ENCODE peak calls at places on chromosomes 1 and 21, in nine cellular contexts. One of them, this sample, is unnamed.

GRCh38 chr1:213127074-213127473 is 76.0 kb downstream of the RPS6KC1 start:
- DNase-seq in Panc1: no peak
- DNase-seq in right lobe of liver: no peak
- DNase-seq in transverse colon: no peak
- DNase-seq in neuronal stem cell: no peak
- DNase-seq in heart right ventricle: no peak
- DNase-seq in body of pancreas: no peak
- DNase-seq in left lung: no peak
- DNase-seq in endodermal cell: no peak
- DNase-seq in this sample: no peak

GRCh38 chr1:173410133-173410793 is 66.9 kb upstream of the PRDX6 start:
- DNase-seq in transverse colon: no peak
- DNase-seq in heart right ventricle: no peak
- DNase-seq in Panc1: no peak
- DNase-seq in endodermal cell: no peak
- DNase-seq in neuronal stem cell: no peak
- DNase-seq in body of pancreas: no peak
- DNase-seq in left lung: no peak
- DNase-seq in right lobe of liver: no peak
- DNase-seq in this sample: no peak

GRCh38 chr1:237029240-237029639 is 12.7 kb upstream of the RYR2 start:
- DNase-seq in endodermal cell: no peak
- DNase-seq in transverse colon: no peak
- DNase-seq in right lobe of liver: no peak
- DNase-seq in neuronal stem cell: no peak
- DNase-seq in body of pancreas: no peak
- DNase-seq in Panc1: no peak
- DNase-seq in left lung: no peak
- DNase-seq in heart right ventricle: no peak
- DNase-seq in this sample: no peak

GRCh38 chr21:17795084-17796036 is 23.8 kb downstream of the C21orf91 start:
- DNase-seq in right lobe of liver: no peak
- DNase-seq in Panc1: no peak
- DNase-seq in endodermal cell: no peak
- DNase-seq in left lung: no peak
- DNase-seq in transverse colon: no peak
- DNase-seq in neuronal stem cell: no peak
- DNase-seq in body of pancreas: no peak
- DNase-seq in heart right ventricle: no peak
- DNase-seq in this sample: no peak

GRCh38 chr21:14595449-14595848 is 49.3 kb upstream of the SAMSN1 start:
- DNase-seq in endodermal cell: no peak
- DNase-seq in right lobe of liver: no peak
- DNase-seq in heart right ventricle: no peak
- DNase-seq in left lung: no peak
- DNase-seq in Panc1: no peak
- DNase-seq in body of pancreas: no peak
- DNase-seq in neuronal stem cell: no peak
- DNase-seq in transverse colon: no peak
- DNase-seq in this sample: no peak

GRCh38 chr1:163035791-163036249 is 33.3 kb upstream of the RGS4 start:
- DNase-seq in left lung: no peak
- DNase-seq in transverse colon: no peak
- DNase-seq in endodermal cell: no peak
- DNase-seq in neuronal stem cell: no peak
- DNase-seq in heart right ventricle: no peak
- DNase-seq in right lobe of liver: no peak
- DNase-seq in Panc1: no peak
- DNase-seq in body of pancreas: no peak
- DNase-seq in this sample: peak; percentile 85

GRCh38 chr1:161158316-161159016 is 834 bp upstream of the USP21 start:
- DNase-seq in transverse colon: no peak
- DNase-seq in heart right ventricle: no peak
- DNase-seq in body of pancreas: no peak
- DNase-seq in right lobe of liver: no peak
- DNase-seq in endodermal cell: no peak
- DNase-seq in left lung: no peak
- DNase-seq in Panc1: no peak
- DNase-seq in neuronal stem cell: no peak
- DNase-seq in this sample: no peak

GRCh38 chr1:185441608-185442007 is 124.6 kb upstream of the IVNS1ABP start:
- DNase-seq in transverse colon: no peak
- DNase-seq in right lobe of liver: no peak
- DNase-seq in neuronal stem cell: no peak
- DNase-seq in left lung: no peak
- DNase-seq in heart right ventricle: no peak
- DNase-seq in Panc1: no peak
- DNase-seq in endodermal cell: no peak
- DNase-seq in body of pancreas: peak; percentile 64
- DNase-seq in this sample: no peak

GRCh38 chr1:59142663-59143487 is 154.0 kb upstream of the FGGY start:
- DNase-seq in Panc1: peak; percentile 78
- DNase-seq in heart right ventricle: no peak
- DNase-seq in right lobe of liver: no peak
- DNase-seq in neuronal stem cell: no peak
- DNase-seq in left lung: no peak
- DNase-seq in endodermal cell: peak; percentile 54
- DNase-seq in body of pancreas: peak; percentile 56
- DNase-seq in transverse colon: no peak
- DNase-seq in this sample: peak; percentile 79

GRCh38 chr1:237634922-237635321 is 255.8 kb downstream of the ZP4 start:
- DNase-seq in endodermal cell: no peak
- DNase-seq in left lung: no peak
- DNase-seq in Panc1: no peak
- DNase-seq in heart right ventricle: no peak
- DNase-seq in neuronal stem cell: no peak
- DNase-seq in body of pancreas: no peak
- DNase-seq in right lobe of liver: no peak
- DNase-seq in transverse colon: no peak
- DNase-seq in this sample: no peak

GRCh38 chr1:160522622-160523345 is at the start of gene SLAMF6:
- DNase-seq in Panc1: no peak
- DNase-seq in heart right ventricle: no peak
- DNase-seq in neuronal stem cell: no peak
- DNase-seq in body of pancreas: no peak
- DNase-seq in transverse colon: peak; percentile 27
- DNase-seq in right lobe of liver: no peak
- DNase-seq in left lung: no peak
- DNase-seq in endodermal cell: no peak
- DNase-seq in this sample: no peak

GRCh38 chr1:184388671-184389292 is 2.0 kb downstream of the C1orf21 start:
- DNase-seq in body of pancreas: no peak
- DNase-seq in neuronal stem cell: no peak
- DNase-seq in transverse colon: no peak
- DNase-seq in Panc1: no peak
- DNase-seq in right lobe of liver: no peak
- DNase-seq in heart right ventricle: peak; percentile 19
- DNase-seq in endodermal cell: no peak
- DNase-seq in left lung: no peak
- DNase-seq in this sample: no peak

GRCh38 chr1:108478429-108479015 is 28.4 kb downstream of the NBPF6 start:
- DNase-seq in transverse colon: no peak
- DNase-seq in Panc1: no peak
- DNase-seq in heart right ventricle: no peak
- DNase-seq in endodermal cell: no peak
- DNase-seq in body of pancreas: no peak
- DNase-seq in left lung: no peak
- DNase-seq in right lobe of liver: no peak
- DNase-seq in neuronal stem cell: no peak
- DNase-seq in this sample: no peak

GRCh38 chr1:226308166-226308722 is 720 bp downstream of the LIN9 start:
- DNase-seq in body of pancreas: peak; percentile 3
- DNase-seq in heart right ventricle: peak; percentile 44
- DNase-seq in transverse colon: peak; percentile 44
- DNase-seq in neuronal stem cell: no peak
- DNase-seq in endodermal cell: no peak
- DNase-seq in left lung: no peak
- DNase-seq in right lobe of liver: peak; percentile 58
- DNase-seq in Panc1: no peak
- DNase-seq in this sample: no peak

GRCh38 chr21:39712976-39713375 is 32.0 kb upstream of the IGSF5 start:
- DNase-seq in left lung: no peak
- DNase-seq in transverse colon: peak; percentile 29
- DNase-seq in neuronal stem cell: no peak
- DNase-seq in right lobe of liver: no peak
- DNase-seq in endodermal cell: peak; percentile 74
- DNase-seq in Panc1: no peak
- DNase-seq in body of pancreas: no peak
- DNase-seq in heart right ventricle: no peak
- DNase-seq in this sample: no peak

GRCh38 chr1:222087207-222087920 is 345.5 kb upstream of the DUSP10 start:
- DNase-seq in right lobe of liver: no peak
- DNase-seq in neuronal stem cell: no peak
- DNase-seq in transverse colon: no peak
- DNase-seq in Panc1: no peak
- DNase-seq in body of pancreas: no peak
- DNase-seq in heart right ventricle: no peak
- DNase-seq in left lung: no peak
- DNase-seq in endodermal cell: no peak
- DNase-seq in this sample: no peak

GRCh38 chr21:42757422-42757821 is 104.0 kb downstream of the PDE9A start:
- DNase-seq in right lobe of liver: no peak
- DNase-seq in transverse colon: no peak
- DNase-seq in Panc1: no peak
- DNase-seq in body of pancreas: no peak
- DNase-seq in endodermal cell: no peak
- DNase-seq in left lung: peak; percentile 43
- DNase-seq in heart right ventricle: no peak
- DNase-seq in neuronal stem cell: no peak
- DNase-seq in this sample: no peak

GRCh38 chr1:26471201-26471497 is 1.1 kb upstream of the HMGN2 start:
- DNase-seq in right lobe of liver: no peak
- DNase-seq in Panc1: no peak
- DNase-seq in transverse colon: no peak
- DNase-seq in neuronal stem cell: no peak
- DNase-seq in heart right ventricle: no peak
- DNase-seq in body of pancreas: no peak
- DNase-seq in left lung: no peak
- DNase-seq in endodermal cell: no peak
- DNase-seq in this sample: no peak
- H3K4me3 ChIP-seq in right lobe of liver: peak overlapping the region; percentile 87
- H3K4me3 ChIP-seq in Panc1: peak overlapping the region; percentile 83
- H3K4me3 ChIP-seq in transverse colon: no peak overlapping the region
- H3K4me3 ChIP-seq in neuronal stem cell: peak overlapping the region; percentile 63
- H3K4me3 ChIP-seq in heart right ventricle: peak overlapping the region; percentile 99
- H3K4me3 ChIP-seq in body of pancreas: peak overlapping the region; percentile 83
- H3K4me3 ChIP-seq in left lung: peak overlapping the region; percentile 98
- H3K4me3 ChIP-seq in endodermal cell: peak overlapping the region; percentile 85
- H3K4me3 ChIP-seq in this sample: no peak overlapping the region

DNA sequence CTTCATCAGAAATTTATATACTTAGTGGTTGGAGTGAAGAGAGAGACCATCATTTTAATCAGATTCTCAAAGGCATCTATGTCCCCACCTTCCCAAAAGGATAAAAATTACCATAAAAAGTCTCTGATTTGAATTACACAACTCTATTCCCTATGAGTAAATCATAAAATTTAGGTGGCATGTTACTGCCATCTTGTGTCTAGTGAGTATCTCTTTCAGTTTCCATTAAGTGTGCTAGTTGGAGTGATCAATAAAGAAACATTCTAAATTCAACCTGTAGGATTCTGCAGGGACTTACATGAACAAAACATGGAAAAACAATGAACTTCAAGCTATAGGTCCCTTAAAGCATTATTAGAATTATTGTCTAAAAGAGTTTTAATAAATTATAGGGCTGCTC is 655.4 kb downstream of the LTN1 start:
- DNase-seq in right lobe of liver: no peak
- DNase-seq in Panc1: no peak
- DNase-seq in neuronal stem cell: no peak
- DNase-seq in endodermal cell: no peak
- DNase-seq in body of pancreas: no peak
- DNase-seq in left lung: no peak
- DNase-seq in heart right ventricle: no peak
- DNase-seq in transverse colon: no peak
- DNase-seq in this sample: no peak
- H3K27ac ChIP-seq in right lobe of liver: peak overlapping the region; percentile 24
- H3K27ac ChIP-seq in Panc1: no peak overlapping the region
- H3K27ac ChIP-seq in neuronal stem cell: no peak overlapping the region
- H3K27ac ChIP-seq in endodermal cell: no peak overlapping the region
- H3K27ac ChIP-seq in body of pancreas: no peak overlapping the region
- H3K27ac ChIP-seq in left lung: no peak overlapping the region
- H3K27ac ChIP-seq in heart right ventricle: no peak overlapping the region
- H3K27ac ChIP-seq in transverse colon: no peak overlapping the region
- H3K27ac ChIP-seq in this sample: no peak overlapping the region

DNA sequence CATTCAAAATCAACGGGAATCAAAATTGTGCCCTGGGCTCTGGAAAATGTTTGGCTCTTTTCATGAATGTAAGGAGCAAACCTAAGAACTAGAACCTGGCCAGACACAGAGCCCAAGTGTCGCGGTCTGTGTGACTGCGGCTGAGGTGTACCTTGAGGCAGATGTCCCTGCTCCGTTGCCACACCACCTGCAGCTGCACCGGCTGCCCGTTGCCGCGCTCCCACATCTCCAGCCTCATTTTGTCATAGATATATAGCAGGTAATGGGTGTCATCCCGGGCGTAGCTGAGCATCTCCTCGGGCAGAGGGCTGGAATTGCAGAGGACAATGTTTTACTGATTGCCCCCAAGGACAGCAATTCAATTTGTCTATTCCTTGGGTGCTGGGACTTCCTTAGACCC is 18.7 kb downstream of the EXOSC10 start:
- DNase-seq in endodermal cell: no peak
- DNase-seq in heart right ventricle: no peak
- DNase-seq in right lobe of liver: no peak
- DNase-seq in Panc1: no peak
- DNase-seq in neuronal stem cell: no peak
- DNase-seq in transverse colon: no peak
- DNase-seq in left lung: no peak
- DNase-seq in body of pancreas: no peak
- DNase-seq in this sample: no peak
- H3K36me3 ChIP-seq in endodermal cell: peaks cover 63% of the 10 kb centered on the region
- H3K36me3 ChIP-seq in heart right ventricle: peaks cover 74% of the 10 kb centered on the region
- H3K36me3 ChIP-seq in right lobe of liver: peaks cover 32% of the 10 kb centered on the region
- H3K36me3 ChIP-seq in Panc1: peaks cover 18% of the 10 kb centered on the region
- H3K36me3 ChIP-seq in neuronal stem cell: peaks cover 42% of the 10 kb centered on the region
- H3K36me3 ChIP-seq in transverse colon: peaks cover 57% of the 10 kb centered on the region
- H3K36me3 ChIP-seq in left lung: peaks cover 84% of the 10 kb centered on the region
- H3K36me3 ChIP-seq in body of pancreas: peaks cover 41% of the 10 kb centered on the region
- H3K36me3 ChIP-seq in this sample: peaks cover 88% of the 10 kb centered on the region

DNA sequence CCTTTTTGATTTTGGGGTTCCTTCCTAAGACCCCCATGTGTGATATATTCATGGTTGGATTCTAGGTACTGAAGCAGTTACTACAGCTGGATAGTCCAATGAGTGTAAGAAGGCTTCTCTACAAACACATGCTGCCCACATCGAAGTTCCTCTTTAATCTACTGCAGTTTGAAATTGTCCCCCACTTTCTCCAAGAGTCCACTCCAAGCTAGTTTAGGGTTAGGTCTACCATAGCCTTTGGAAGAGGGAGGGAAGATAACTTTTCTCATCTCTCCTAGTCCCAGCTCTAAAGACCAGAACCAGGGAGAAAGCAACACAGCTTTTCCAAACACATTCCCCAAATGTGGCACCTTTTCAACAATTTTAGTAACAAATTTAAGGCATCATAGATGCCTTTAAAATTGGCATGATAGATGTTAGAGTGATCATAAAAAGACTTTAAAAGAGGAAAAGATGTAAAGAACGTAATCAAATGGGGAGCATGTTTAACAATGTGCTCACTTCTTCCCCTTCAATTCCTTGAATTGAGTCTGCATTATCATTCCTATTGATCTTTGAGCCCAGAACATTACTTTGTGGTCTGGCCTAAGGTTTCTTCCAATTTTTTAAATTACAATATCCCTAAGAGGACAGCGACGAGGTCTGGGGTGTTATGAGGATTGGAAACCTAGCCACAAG is 1.0 kb upstream of the EXO1 start:
- DNase-seq in Panc1: no peak
- DNase-seq in endodermal cell: no peak
- DNase-seq in body of pancreas: no peak
- DNase-seq in neuronal stem cell: no peak
- DNase-seq in right lobe of liver: no peak
- DNase-seq in transverse colon: no peak
- DNase-seq in left lung: no peak
- DNase-seq in heart right ventricle: no peak
- DNase-seq in this sample: no peak
- H3K4me3 ChIP-seq in Panc1: peak overlapping the region; percentile 94
- H3K4me3 ChIP-seq in endodermal cell: peak overlapping the region; percentile 91
- H3K4me3 ChIP-seq in body of pancreas: no peak overlapping the region
- H3K4me3 ChIP-seq in neuronal stem cell: peak overlapping the region; percentile 94
- H3K4me3 ChIP-seq in right lobe of liver: peak overlapping the region; percentile 91
- H3K4me3 ChIP-seq in transverse colon: no peak overlapping the region
- H3K4me3 ChIP-seq in left lung: peak overlapping the region; percentile 74
- H3K4me3 ChIP-seq in heart right ventricle: peak overlapping the region; percentile 87
- H3K4me3 ChIP-seq in this sample: peak overlapping the region; percentile 57

This sample was measured in RWPE2.